ENCODE peak calls at places on chromosomes 2 and 18, in six cellular contexts. R is HCT116, O is GM12878, P is SK-N-SH, W is suprapubic skin, F is GM23338. B is an unnamed sample. For H3K4me1, the result is how much of the 10 kb centered on the place peaks cover.

GRCh38 chr18:11728247-11728646 is 39.2 kb downstream of the GNAL start:
- DNase-seq in W (no peak), F (peak), P (no peak), R (peak), O (no peak), B (no peak)

GRCh38 chr2:218406209-218406948 is 6.7 kb downstream of the CTDSP1 start:
- DNase-seq in F (peak), P (peak), O (peak), W (peak), R (peak), B (peak)

GRCh38 chr2:65751422-65751821 is 319.0 kb upstream of the SPRED2 start:
- DNase-seq in W (no peak), F (no peak), R (no peak), P (peak), O (no peak), B (no peak)

GRCh38 chr2:100755441-100755840 is 64.5 kb upstream of the NPAS2 start:
- DNase-seq in O (no peak), W (no peak), F (no peak), P (no peak), R (no peak), B (no peak)

GRCh38 chr2:203936535-203936934 is at the start of gene ICOS:
- DNase-seq in W (no peak), F (no peak), O (no peak), P (no peak), R (no peak), B (no peak)

GRCh38 chr2:47651296-47651695 is 131.6 kb upstream of the MSH6 start:
- DNase-seq in P (no peak), R (no peak), W (no peak), F (no peak), O (no peak), B (no peak)

GRCh38 chr2:41698787-41699422 is 348.9 kb upstream of the PKDCC start:
- DNase-seq in P (peak), R (no peak), F (peak), W (no peak), O (no peak), B (no peak)

GRCh38 chr2:10278029-10278762 is 24.5 kb upstream of the HPCAL1 start:
- DNase-seq in F (no peak), R (no peak), O (no peak), W (no peak), P (no peak), B (peak)

GRCh38 chr2:132448771-132449170 is 32.2 kb downstream of the GPR39 start:
- DNase-seq in R (no peak), P (peak), W (no peak), O (no peak), F (peak), B (no peak)

GRCh38 chr2:190031971-190032623 is 30.4 kb downstream of the MSTN start:
- DNase-seq in R (no peak), P (no peak), W (no peak), O (no peak), F (no peak), B (no peak)

GRCh38 chr2:179437430-179437829 is 172.8 kb upstream of the SESTD1 start:
- DNase-seq in F (no peak), W (no peak), R (no peak), P (no peak), O (no peak), B (no peak)

GRCh38 chr2:144606756-144607498 is 87.0 kb upstream of the ZEB2 start:
- DNase-seq in F (no peak), O (no peak), P (no peak), W (no peak), R (no peak), B (no peak)

GRCh38 chr2:235768606-235769005 is 274.8 kb downstream of the AGAP1 start:
- DNase-seq in P (no peak), F (no peak), R (no peak), W (peak), O (no peak), B (no peak)

GRCh38 chr18:62128157-62128556 is 58.7 kb downstream of the PIGN start:
- DNase-seq in F (no peak), O (no peak), W (no peak), R (no peak), P (no peak), B (no peak)

GRCh38 chr2:28318023-28318422 is 74.6 kb upstream of the FOSL2 start:
- DNase-seq in O (no peak), W (no peak), P (no peak), R (no peak), F (no peak), B (no peak)

GRCh38 chr2:149224458-149224857 is 105.9 kb upstream of the LYPD6 start:
- DNase-seq in R (no peak), W (no peak), O (no peak), P (no peak), F (no peak), B (no peak)

DNA sequence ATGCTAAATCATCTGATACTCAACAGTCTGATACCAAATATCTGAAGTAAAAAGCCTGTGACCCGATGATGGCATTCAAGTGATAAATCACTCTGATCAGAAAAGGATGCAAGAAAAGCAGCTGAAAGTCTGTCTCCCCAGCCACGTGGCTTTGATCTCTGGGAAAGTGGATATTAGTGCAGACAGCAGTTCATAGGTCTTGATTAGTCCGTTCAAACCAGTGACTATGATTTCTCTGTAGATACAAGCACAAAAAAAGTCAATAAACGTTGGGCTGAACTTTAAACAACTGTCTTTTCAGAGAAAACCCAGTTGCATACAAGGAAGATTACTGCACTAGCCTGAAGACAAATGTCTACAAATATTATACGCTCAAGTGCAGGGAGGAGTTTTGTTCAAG is 107.7 kb upstream of the CDC42EP3 start:
- DNase-seq in R (no peak), F (no peak), P (no peak), W (no peak), O (no peak), B (no peak)
- H3K4me1 ChIP-seq in R (under half), F (under half), P (under half), W (under half), O (under half), B (under half)

DNA sequence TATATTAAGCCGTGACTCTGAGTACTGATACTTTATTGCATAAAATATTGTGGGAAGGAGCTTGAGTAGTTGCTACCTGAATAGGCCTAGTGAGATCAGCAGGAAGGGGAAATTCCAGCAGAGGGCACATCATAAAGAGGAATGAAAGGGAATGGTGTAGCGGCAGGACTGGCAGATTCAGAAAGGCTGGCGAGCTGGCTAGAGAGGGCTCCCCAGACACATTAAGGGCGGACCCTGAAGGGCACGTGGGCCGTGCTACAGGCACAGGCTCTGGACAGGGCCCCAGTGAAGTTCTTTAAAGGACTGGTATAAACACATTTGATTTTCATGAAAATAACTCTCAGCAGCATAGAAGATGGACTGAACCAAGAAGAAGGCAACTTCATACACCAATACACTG is 43.0 kb downstream of the PTPN2 start:
- DNase-seq in P (no peak), R (no peak), W (no peak), O (no peak), F (peak), B (peak)
- H3K27ac ChIP-seq in P (no peak), R (no peak), W (no peak), O (peak), F (peak), B (peak)

DNA sequence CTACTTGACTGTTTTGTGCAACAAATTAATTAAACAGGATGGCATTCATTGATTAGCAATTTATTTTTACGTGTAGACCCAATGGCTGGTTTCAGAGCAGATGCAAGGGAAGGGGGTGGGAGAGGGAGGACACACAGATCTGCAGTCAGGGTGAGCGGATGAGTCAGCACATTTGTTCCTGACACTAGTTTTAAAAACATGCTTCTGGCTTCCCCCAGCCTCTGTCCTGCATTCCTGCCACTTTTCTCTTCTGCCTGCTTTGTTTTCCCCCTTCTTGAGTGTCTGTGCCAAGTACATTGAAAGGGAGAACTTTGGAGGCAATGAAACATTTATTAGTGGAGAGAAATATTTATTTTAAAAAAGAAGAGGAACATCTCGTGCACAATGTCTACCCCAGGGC is 52.1 kb downstream of the NRP2 start:
- DNase-seq in O (no peak), R (no peak), P (peak), W (no peak), F (peak), B (no peak)
- TF ChIP-seq POLR2AphosphoS5 in O (no peak), R (no peak), P (peak), W (no peak), F (no peak), B (no peak)

GRCh38 chr2:105803773-105804172 is 59.1 kb downstream of the NCK2 start:
- DNase-seq in R (no peak), O (no peak), F (no peak), W (no peak), P (no peak), B (no peak)
- H3K4me1 ChIP-seq in R (under half), O (half or more), F (under half), W (half or more), P (under half), B (half or more)

GRCh38 chr2:172425336-172425735 is 2.0 kb upstream of the ITGA6 start:
- DNase-seq in P (no peak), F (no peak), O (no peak), R (no peak), W (no peak), B (no peak)

GRCh38 chr2:172427990-172428840 is 829 bp downstream of the ITGA6 start:
- DNase-seq in O (no peak), F (peak), R (no peak), W (no peak), P (peak), B (peak)

GRCh38 chr2:172427256-172427989 is at the start of gene ITGA6:
- DNase-seq in P (peak), R (peak), F (peak), O (no peak), W (peak), B (peak)

GRCh38 chr2:172428841-172429173 is 1.4 kb downstream of the ITGA6 start:
- DNase-seq in R (no peak), O (no peak), W (no peak), F (peak), P (no peak), B (no peak)

DNA sequence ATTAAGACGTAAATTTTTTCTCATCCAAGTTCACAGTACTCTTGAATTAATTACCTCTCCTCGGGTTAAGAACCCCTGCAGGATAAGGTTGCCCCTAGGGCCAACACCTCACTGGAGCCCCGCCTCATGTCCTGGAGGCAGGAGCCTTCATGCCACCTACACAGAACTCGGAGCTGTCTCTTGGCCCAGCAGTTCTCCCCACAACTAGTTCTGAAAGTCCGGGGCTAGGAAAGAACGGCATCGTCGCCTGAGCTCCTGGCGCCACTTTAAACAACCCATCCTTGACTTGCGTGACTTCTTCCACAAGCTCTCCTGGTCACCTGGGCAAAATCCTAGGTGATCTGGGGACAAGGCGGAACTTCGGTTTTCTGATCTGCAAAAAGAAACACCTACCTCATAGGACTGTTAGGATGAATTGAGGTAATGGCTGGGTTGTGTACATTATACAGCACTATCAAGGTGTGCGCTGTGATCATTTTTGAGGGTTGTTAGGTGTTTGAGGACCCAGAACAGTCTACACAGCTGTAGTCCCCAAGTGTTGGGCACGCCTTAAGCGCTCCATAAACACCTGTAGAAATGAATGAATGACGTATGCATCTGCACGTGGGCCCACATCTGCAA is 641 bp upstream of the ITGA6 start:
- DNase-seq in O (no peak), F (no peak), W (no peak), R (no peak), P (no peak), B (no peak)
- H3K27ac ChIP-seq in O (no peak), F (no peak), W (peak), R (peak), P (no peak), B (no peak)

GRCh38 chr2:121640380-121641326 is 8.6 kb downstream of the CLASP1 start:
- DNase-seq in P (no peak), W (no peak), R (no peak), O (no peak), F (no peak), B (no peak)
- TF ChIP-seq POLR2AphosphoS5 in P (no peak), W (no peak), R (no peak), O (no peak), F (no peak), B (no peak)

DNA sequence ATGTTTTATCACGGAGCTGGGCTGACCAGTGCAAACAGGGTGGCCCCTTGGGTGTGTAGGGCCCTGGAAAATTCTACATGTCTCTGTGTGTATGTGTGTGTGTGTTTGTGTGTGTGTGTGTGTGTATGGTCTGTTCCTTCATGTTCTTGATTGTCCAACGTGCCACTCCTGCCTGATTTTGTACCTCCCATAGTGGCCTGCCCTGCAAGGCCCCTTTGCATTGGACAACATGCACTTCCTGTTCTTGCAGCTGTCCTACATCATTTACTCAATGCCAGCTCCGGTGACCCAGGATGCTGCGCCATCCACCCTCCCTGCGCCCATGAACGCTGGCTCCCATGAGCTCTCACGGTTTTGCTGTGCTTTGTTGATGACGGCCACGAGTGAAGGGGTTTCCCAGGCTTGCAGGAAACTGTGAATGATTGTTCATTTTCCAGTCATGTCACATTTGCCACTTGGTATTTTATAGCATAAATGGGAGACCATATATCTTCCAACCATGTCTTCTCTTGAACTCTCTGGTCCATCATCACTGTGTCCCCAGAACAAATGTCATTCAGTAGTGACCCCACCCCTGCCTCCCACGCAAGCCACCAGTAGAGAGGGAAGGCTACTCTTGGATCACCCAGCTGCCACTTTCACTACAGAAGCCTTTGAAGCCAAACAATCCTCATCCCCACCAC is 69.7 kb upstream of the NCK2 start:
- DNase-seq in P (no peak), R (no peak), W (no peak), O (no peak), F (no peak), B (no peak)
- H3K4me1 ChIP-seq in P (under half), R (under half), W (under half), O (under half), F (under half), B (under half)

DNA sequence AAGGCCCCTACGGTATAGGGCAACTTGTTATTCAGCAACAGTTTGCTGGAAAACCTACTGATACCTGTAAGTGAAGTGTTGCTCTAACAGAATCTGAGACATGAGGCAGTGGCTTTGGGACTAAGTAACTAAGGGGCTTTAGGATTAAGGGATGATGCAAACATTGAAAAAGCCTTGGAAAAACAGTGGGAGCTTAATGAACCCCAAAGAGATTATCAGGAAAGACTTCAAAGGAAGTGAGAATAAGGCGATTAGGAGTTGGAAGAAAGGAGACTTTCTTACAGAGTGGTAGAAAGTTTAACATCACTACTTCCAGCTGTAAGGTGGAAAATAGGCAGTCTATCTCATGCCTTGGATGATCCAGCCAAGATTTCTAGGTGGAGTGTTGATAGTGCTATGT is 158.2 kb upstream of the TRIB2 start:
- DNase-seq in R (no peak), W (no peak), F (no peak), O (no peak), P (no peak), B (no peak)
- H3K27ac ChIP-seq in R (no peak), W (no peak), F (no peak), O (no peak), P (no peak), B (no peak)

B was measured in spleen.